ENCODE peak calls at places on chromosomes 2 and 18, in eight cellular contexts. Y is activated T-cell treated with anti-CD3 and anti-CD28 coated beads, Interleukin-2, amount 50 U/mL, for 48 hours; R is CD8-positive, alpha-beta T cell; J is sigmoid colon; P is naive thymus-derived CD8-positive, alpha-beta T cell; W is left ventricle myocardium superior; U is caudate nucleus; G is M059J. A is an unnamed sample.

GRCh38 chr2:140502951-140503630 is 1627.7 kb downstream of the LRP1B start:
- DNase-seq in R (no peak), G (peak; percentile 57), W (no peak), J (no peak), Y (no peak), U (no peak), P (no peak), A (no peak)

GRCh38 chr2:121790276-121790956 is 35.0 kb downstream of the TSN start:
- DNase-seq in W (no peak), U (no peak), Y (no peak), P (no peak), G (peak; percentile 91), R (no peak), J (no peak), A (no peak)

GRCh38 chr2:60213865-60214657 is 339.4 kb downstream of the BCL11A start:
- DNase-seq in G (peak; percentile 3), W (no peak), R (no peak), Y (no peak), P (no peak), U (no peak), J (no peak), A (peak; percentile 58)

GRCh38 chr18:42614619-42615293 is 500.7 kb downstream of the RIT2 start:
- DNase-seq in G (no peak), U (peak; percentile 78), W (peak; percentile 30), R (no peak), P (no peak), Y (no peak), J (no peak), A (no peak)

GRCh38 chr2:42135381-42136312 is 33.5 kb upstream of the EML4 start:
- DNase-seq in U (no peak), R (no peak), J (no peak), W (no peak), P (no peak), G (no peak), Y (no peak), A (no peak)

GRCh38 chr2:180722551-180723239 is 257.7 kb upstream of the UBE2E3 start:
- DNase-seq in U (no peak), Y (no peak), P (no peak), J (no peak), G (peak; percentile 73), R (no peak), W (no peak), A (peak; percentile 83)

GRCh38 chr18:49225160-49225559 is 235.3 kb downstream of the DYM start:
- DNase-seq in P (no peak), R (no peak), Y (no peak), G (no peak), W (no peak), J (no peak), U (no peak), A (no peak)

GRCh38 chr18:45611943-45612342 is 3.3 kb upstream of the SLC14A2 start:
- DNase-seq in J (no peak), Y (no peak), U (no peak), P (no peak), G (no peak), W (no peak), R (no peak), A (no peak)

GRCh38 chr2:237996041-237996593 is 29.3 kb downstream of the UBE2F start:
- DNase-seq in J (no peak), Y (no peak), G (peak; percentile 44), U (no peak), W (no peak), P (no peak), R (no peak), A (no peak)

GRCh38 chr2:152740743-152741328 is 22.4 kb downstream of the ARL6IP6 start:
- DNase-seq in P (peak; percentile 51), W (no peak), G (peak; percentile 55), R (no peak), U (no peak), J (no peak), Y (no peak), A (no peak)

GRCh38 chr2:68435605-68436004 is 31.5 kb downstream of the FBXO48 start:
- DNase-seq in G (no peak), U (no peak), R (no peak), Y (no peak), W (no peak), J (no peak), P (no peak), A (no peak)

GRCh38 chr2:178075006-178075326 is 2.4 kb upstream of the PDE11A start:
- DNase-seq in G (no peak), J (no peak), Y (no peak), U (no peak), R (no peak), P (no peak), W (no peak), A (no peak)

GRCh38 chr2:126658910-126659613 is 3.1 kb downstream of the GYPC start:
- DNase-seq in J (peak; percentile 89), W (peak; percentile 82), P (peak; percentile 43), G (peak; percentile 24), R (peak; percentile 38), U (no peak), Y (peak; percentile 73), A (no peak)

GRCh38 chr2:119227346-119227745 is 3.7 kb downstream of the STEAP3 start:
- DNase-seq in W (no peak), G (no peak), Y (no peak), J (no peak), U (no peak), P (no peak), R (no peak), A (no peak)

GRCh38 chr18:9825571-9826073 is 60.2 kb upstream of the TXNDC2 start:
- DNase-seq in P (no peak), J (no peak), U (no peak), W (no peak), G (peak; percentile 95), Y (no peak), R (no peak), A (peak; percentile 86)

GRCh38 chr18:40414155-40414754 is 1540.8 kb upstream of the PIK3C3 start:
- DNase-seq in Y (no peak), P (no peak), G (peak; percentile 64), U (no peak), W (no peak), R (no peak), J (no peak), A (no peak)

GRCh38 chr18:7737483-7737882 is 170.4 kb downstream of the PTPRM start:
- DNase-seq in Y (no peak), J (no peak), P (no peak), U (no peak), R (no peak), W (no peak), G (peak; percentile 32), A (no peak)

GRCh38 chr2:127133793-127134192 is 26.8 kb upstream of the BIN1 start:
- DNase-seq in W (no peak), R (no peak), P (no peak), Y (no peak), G (no peak), U (no peak), J (no peak), A (no peak)

GRCh38 chr2:21354113-21354679 is 230.4 kb downstream of the TDRD15 start:
- DNase-seq in W (no peak), R (no peak), P (no peak), U (no peak), Y (no peak), J (no peak), G (no peak), A (no peak)

GRCh38 chr2:120298173-120298835 is 45.7 kb downstream of the RALB start:
- DNase-seq in U (no peak), Y (no peak), J (no peak), W (no peak), G (no peak), P (no peak), R (no peak), A (no peak)

GRCh38 chr2:173922068-173922467 is 43.1 kb downstream of the SP3 start:
- DNase-seq in P (no peak), W (no peak), U (no peak), R (no peak), J (no peak), G (no peak), Y (no peak), A (no peak)

GRCh38 chr2:100197643-100198153 is 55.3 kb upstream of the AFF3 start:
- DNase-seq in Y (no peak), P (no peak), U (no peak), G (no peak), J (peak; percentile 81), W (peak; percentile 81), R (no peak), A (no peak)

GRCh38 chr2:27076323-27076722 is 2.1 kb upstream of the EMILIN1 start:
- DNase-seq in Y (no peak), U (no peak), G (no peak), W (no peak), J (no peak), P (no peak), R (no peak), A (no peak)

GRCh38 chr2:101790416-101790815 is 92.9 kb downstream of the MAP4K4 start:
- DNase-seq in W (no peak), P (no peak), Y (no peak), R (no peak), J (no peak), U (no peak), G (no peak), A (no peak)

A was measured in LNCaP clone FGC.